ENCODE peak calls at places on chromosomes 1 and 21, in ten cellular contexts. N is sigmoid colon, H is HL-60, K is HCT116, Y is GM23338, F is K562, V is breast epithelium, S is vagina, W is stomach, A is prostate gland. I is an unnamed sample.
A peak's percentile ranks its signal among the peaks of the same experiment; 100 is the strongest.

GRCh38 chr1:32786856-32787255 is 30.3 kb downstream of the YARS1 start:
- DNase-seq in K (no peak), V (no peak), W (no peak), Y (no peak), A (no peak), H (no peak), F (no peak), N (no peak), S (no peak), I (no peak)

GRCh38 chr1:29631836-29632420 is 395.6 kb downstream of the PTPRU start:
- DNase-seq in V (no peak), K (no peak), W (no peak), F (no peak), A (no peak), N (no peak), S (peak; percentile 67), H (no peak), Y (no peak), I (no peak)

GRCh38 chr1:151416231-151416630 is 16.9 kb downstream of the PSMB4 start:
- DNase-seq in A (no peak), Y (no peak), H (no peak), V (no peak), W (no peak), S (no peak), N (no peak), K (no peak), F (no peak), I (no peak)

GRCh38 chr1:114338491-114338890 is 172.5 kb downstream of the TRIM33 start:
- DNase-seq in W (no peak), N (no peak), V (no peak), K (no peak), H (no peak), S (no peak), F (no peak), Y (no peak), A (no peak), I (no peak)

GRCh38 chr21:32624726-32625125 is 12.5 kb upstream of the CFAP298 start:
- DNase-seq in K (peak; percentile 18), H (no peak), N (no peak), F (no peak), A (no peak), S (no peak), V (no peak), Y (no peak), W (no peak), I (no peak)

GRCh38 chr1:6491480-6491962 is at the start of gene PLEKHG5:
- DNase-seq in N (no peak), W (no peak), F (no peak), A (no peak), H (no peak), V (no peak), K (peak; percentile 60), Y (no peak), S (no peak), I (no peak)

GRCh38 chr1:235278915-235279292 is 49.1 kb downstream of the ARID4B start:
- DNase-seq in K (no peak), V (no peak), N (no peak), F (no peak), Y (peak; percentile 53), A (no peak), S (no peak), H (no peak), W (no peak), I (no peak)

GRCh38 chr1:65309317-65310077 is at the start of gene DNAJC6:
- DNase-seq in F (peak; percentile 76), H (no peak), N (peak; percentile 65), W (peak; percentile 81), A (peak; percentile 56), S (no peak), V (no peak), K (no peak), Y (peak; percentile 93), I (peak; percentile 66)

GRCh38 chr1:183567584-183567983 is 22.7 kb downstream of the NCF2 start:
- DNase-seq in A (no peak), W (peak; percentile 59), V (peak; percentile 35), Y (no peak), N (no peak), H (peak; percentile 57), F (peak; percentile 34), K (no peak), S (no peak), I (peak; percentile 63)
- TF ChIP-seq POLR2AphosphoS5 in A (no peak), W (peak; percentile 12), V (peak; percentile 11), Y (no peak), N (no peak), H (peak; percentile 73), F (no peak), K (no peak), S (peak; percentile 20), I (no peak)

GRCh38 chr1:92924501-92924900 is 36.8 kb downstream of the DIPK1A start:
- DNase-seq in F (no peak), H (no peak), A (no peak), K (no peak), N (no peak), Y (no peak), V (no peak), W (no peak), S (no peak), I (no peak)

GRCh38 chr1:92921031-92922023 is 39.9 kb downstream of the DIPK1A start:
- DNase-seq in Y (no peak), K (no peak), N (no peak), W (no peak), V (no peak), F (no peak), S (no peak), A (no peak), H (no peak), I (no peak)

GRCh38 chr1:92923664-92924063 is 37.6 kb downstream of the DIPK1A start:
- DNase-seq in W (no peak), Y (no peak), F (no peak), S (no peak), A (no peak), K (no peak), N (no peak), H (no peak), V (no peak), I (no peak)

GRCh38 chr1:92926873-92927272 is 34.4 kb downstream of the DIPK1A start:
- DNase-seq in Y (no peak), F (no peak), H (no peak), A (no peak), W (no peak), S (no peak), K (no peak), N (no peak), V (no peak), I (no peak)

GRCh38 chr1:92922378-92923035 is 38.8 kb downstream of the DIPK1A start:
- DNase-seq in V (no peak), W (no peak), H (no peak), A (no peak), Y (no peak), F (no peak), K (no peak), N (no peak), S (no peak), I (no peak)
- TF ChIP-seq POLR2AphosphoS5 in V (no peak), W (no peak), H (no peak), A (no peak), Y (no peak), F (no peak), K (no peak), N (no peak), S (no peak), I (no peak)

GRCh38 chr1:156025873-156026272 is 5.1 kb upstream of the SSR2 start:
- DNase-seq in W (peak; percentile 75), N (no peak), H (no peak), V (no peak), K (peak; percentile 48), S (no peak), A (no peak), F (peak; percentile 47), Y (peak; percentile 84), I (peak; percentile 63)

GRCh38 chr1:156021954-156022353 is 1.2 kb upstream of the SSR2 start:
- DNase-seq in Y (no peak), W (no peak), N (no peak), H (no peak), A (no peak), V (no peak), F (no peak), K (no peak), S (no peak), I (no peak)

GRCh38 chr1:156019946-156020292 is 832 bp downstream of the SSR2 start:
- DNase-seq in A (no peak), H (no peak), N (no peak), W (no peak), F (no peak), S (no peak), K (no peak), Y (no peak), V (no peak), I (no peak)

GRCh38 chr1:156020293-156021086 is at the start of gene SSR2:
- DNase-seq in K (peak; percentile 84), Y (peak; percentile 98), F (peak; percentile 91), N (peak; percentile 95), S (no peak), W (peak; percentile 90), H (peak; percentile 93), V (peak; percentile 84), A (peak; percentile 88), I (peak; percentile 92)

GRCh38 chr1:156021087-156021416 is 301 bp upstream of the SSR2 start:
- DNase-seq in S (no peak), K (no peak), W (no peak), F (peak; percentile 10), V (no peak), H (no peak), N (no peak), Y (no peak), A (no peak), I (no peak)
- TF ChIP-seq POLR2AphosphoS5 in S (no peak), K (no peak), W (no peak), F (no peak), V (no peak), H (no peak), N (no peak), Y (no peak), A (no peak), I (no peak)

GRCh38 chr1:46801323-46802055 is 2.6 kb downstream of the CYP4B1 start:
- DNase-seq in N (no peak), A (no peak), V (no peak), W (no peak), Y (no peak), K (no peak), F (no peak), H (no peak), S (peak; percentile 55), I (no peak)

GRCh38 chr1:46800742-46801141 is 1.9 kb downstream of the CYP4B1 start:
- DNase-seq in Y (no peak), V (no peak), S (peak; percentile 37), A (no peak), F (no peak), K (no peak), W (no peak), H (no peak), N (no peak), I (no peak)

GRCh38 chr1:46802081-46802480 is 3.2 kb downstream of the CYP4B1 start:
- DNase-seq in K (no peak), S (peak; percentile 28), V (no peak), F (no peak), N (no peak), H (no peak), W (no peak), A (no peak), Y (no peak), I (no peak)

GRCh38 chr1:46797696-46798470 is 963 bp upstream of the CYP4B1 start:
- DNase-seq in V (no peak), Y (no peak), K (no peak), S (peak; percentile 81), N (no peak), A (no peak), H (no peak), F (peak; percentile 1), W (no peak), I (no peak)

GRCh38 chr1:46798820-46799219 is at the start of gene CYP4B1:
- DNase-seq in W (peak; percentile 78), K (no peak), V (peak; percentile 41), F (no peak), H (no peak), S (peak; percentile 72), N (peak; percentile 87), Y (no peak), A (peak; percentile 82), I (peak; percentile 39)
- TF ChIP-seq POLR2AphosphoS5 in W (peak; percentile 17), K (no peak), V (peak; percentile 60), F (no peak), H (no peak), S (no peak), N (peak; percentile 65), Y (no peak), A (peak; percentile 66), I (peak; percentile 8)